ENCODE peak calls at places on chromosomes 11 and 22, in five cellular contexts. One of them, this sample, is unnamed.

GRCh38 chr11:67272327-67273259 is 6.3 kb downstream of the GRK2 start:
- ATAC-seq in HepG2: no peak
- ATAC-seq in K562: no peak
- ATAC-seq in A549: no peak
- ATAC-seq in upper lobe of left lung: peak; percentile 13
- ATAC-seq in this sample: no peak

GRCh38 chr22:42080287-42080686 is 787 bp downstream of the SMDT1 start:
- ATAC-seq in HepG2: peak; percentile 21
- ATAC-seq in K562: no peak
- ATAC-seq in A549: no peak
- ATAC-seq in upper lobe of left lung: no peak
- ATAC-seq in this sample: no peak

GRCh38 chr22:33487041-33487716 is 429.0 kb upstream of the SYN3 start:
- ATAC-seq in HepG2: no peak
- ATAC-seq in K562: no peak
- ATAC-seq in A549: no peak
- ATAC-seq in upper lobe of left lung: no peak
- ATAC-seq in this sample: no peak

GRCh38 chr11:69533296-69534165 is 52.1 kb downstream of the LINC01488 start:
- ATAC-seq in HepG2: no peak
- ATAC-seq in K562: no peak
- ATAC-seq in A549: peak; percentile 16
- ATAC-seq in upper lobe of left lung: no peak
- ATAC-seq in this sample: no peak

GRCh38 chr11:102981324-102981910 is 25.9 kb upstream of the MMP13 start:
- ATAC-seq in HepG2: no peak
- ATAC-seq in K562: no peak
- ATAC-seq in A549: no peak
- ATAC-seq in upper lobe of left lung: no peak
- ATAC-seq in this sample: no peak

GRCh38 chr11:44221992-44222391 is 87.9 kb downstream of the ALX4 start:
- ATAC-seq in HepG2: no peak
- ATAC-seq in K562: no peak
- ATAC-seq in A549: no peak
- ATAC-seq in upper lobe of left lung: no peak
- ATAC-seq in this sample: no peak

GRCh38 chr11:76233936-76234703 is 27.8 kb upstream of the WNT11 start:
- ATAC-seq in HepG2: peak; percentile 56
- ATAC-seq in K562: peak; percentile 30
- ATAC-seq in A549: no peak
- ATAC-seq in upper lobe of left lung: peak; percentile 70
- ATAC-seq in this sample: peak; percentile 56

GRCh38 chr22:41001722-41002122 is 50.5 kb downstream of the RBX1 start:
- ATAC-seq in HepG2: peak; percentile 68
- ATAC-seq in K562: no peak
- ATAC-seq in A549: peak; percentile 82
- ATAC-seq in upper lobe of left lung: no peak
- ATAC-seq in this sample: no peak

GRCh38 chr11:10622957-10623787 is 54.7 kb upstream of the LYVE1 start:
- ATAC-seq in HepG2: no peak
- ATAC-seq in K562: peak; percentile 21
- ATAC-seq in A549: no peak
- ATAC-seq in upper lobe of left lung: peak; percentile 82
- ATAC-seq in this sample: no peak

GRCh38 chr11:57375490-57375889 is 5.5 kb downstream of the PRG3 start:
- ATAC-seq in HepG2: no peak
- ATAC-seq in K562: no peak
- ATAC-seq in A549: no peak
- ATAC-seq in upper lobe of left lung: no peak
- ATAC-seq in this sample: no peak

GRCh38 chr22:41334215-41334614 is 32.9 kb downstream of the ZC3H7B start:
- ATAC-seq in HepG2: no peak
- ATAC-seq in K562: no peak
- ATAC-seq in A549: no peak
- ATAC-seq in upper lobe of left lung: peak; percentile 16
- ATAC-seq in this sample: peak; percentile 29

GRCh38 chr22:50035131-50035881 is 22.7 kb upstream of the IL17REL start:
- ATAC-seq in HepG2: no peak
- ATAC-seq in K562: peak; percentile 35
- ATAC-seq in A549: no peak
- ATAC-seq in upper lobe of left lung: no peak
- ATAC-seq in this sample: no peak

GRCh38 chr11:69461272-69461962 is 20.0 kb upstream of the LINC01488 start:
- ATAC-seq in HepG2: no peak
- ATAC-seq in K562: no peak
- ATAC-seq in A549: no peak
- ATAC-seq in upper lobe of left lung: no peak
- ATAC-seq in this sample: no peak

GRCh38 chr11:130848361-130849214 is 67.7 kb downstream of the SNX19 start:
- ATAC-seq in HepG2: no peak
- ATAC-seq in K562: no peak
- ATAC-seq in A549: no peak
- ATAC-seq in upper lobe of left lung: no peak
- ATAC-seq in this sample: no peak

GRCh38 chr22:27717094-27717493 is 84.5 kb downstream of the MN1 start:
- ATAC-seq in HepG2: no peak
- ATAC-seq in K562: no peak
- ATAC-seq in A549: no peak
- ATAC-seq in upper lobe of left lung: no peak
- ATAC-seq in this sample: no peak

GRCh38 chr22:27719535-27720227 is 81.9 kb downstream of the MN1 start:
- ATAC-seq in HepG2: no peak
- ATAC-seq in K562: peak; percentile 89
- ATAC-seq in A549: no peak
- ATAC-seq in upper lobe of left lung: no peak
- ATAC-seq in this sample: no peak

GRCh38 chr22:27719033-27719341 is 82.6 kb downstream of the MN1 start:
- ATAC-seq in HepG2: no peak
- ATAC-seq in K562: no peak
- ATAC-seq in A549: no peak
- ATAC-seq in upper lobe of left lung: no peak
- ATAC-seq in this sample: peak; percentile 20

GRCh38 chr22:27716074-27716473 is 85.5 kb downstream of the MN1 start:
- ATAC-seq in HepG2: no peak
- ATAC-seq in K562: no peak
- ATAC-seq in A549: no peak
- ATAC-seq in upper lobe of left lung: no peak
- ATAC-seq in this sample: no peak

GRCh38 chr22:27718186-27719032 is 83.1 kb downstream of the MN1 start:
- ATAC-seq in HepG2: peak; percentile 65
- ATAC-seq in K562: peak; percentile 97
- ATAC-seq in A549: peak; percentile 98
- ATAC-seq in upper lobe of left lung: peak; percentile 97
- ATAC-seq in this sample: peak; percentile 97
- TF ChIP-seq EP300 in HepG2: no peak
- TF ChIP-seq EP300 in K562: no peak
- TF ChIP-seq EP300 in A549: peak; percentile 15
- TF ChIP-seq EP300 in upper lobe of left lung: peak; percentile 95
- TF ChIP-seq EP300 in this sample: no peak

GRCh38 chr11:101211407-101211975 is 81.9 kb upstream of the PGR start:
- ATAC-seq in HepG2: no peak
- ATAC-seq in K562: no peak
- ATAC-seq in A549: no peak
- ATAC-seq in upper lobe of left lung: no peak
- ATAC-seq in this sample: no peak

GRCh38 chr11:101215069-101215468 is 85.5 kb upstream of the PGR start:
- ATAC-seq in HepG2: no peak
- ATAC-seq in K562: no peak
- ATAC-seq in A549: no peak
- ATAC-seq in upper lobe of left lung: no peak
- ATAC-seq in this sample: no peak
- TF ChIP-seq EP300 in HepG2: no peak
- TF ChIP-seq EP300 in K562: no peak
- TF ChIP-seq EP300 in A549: no peak
- TF ChIP-seq EP300 in upper lobe of left lung: no peak
- TF ChIP-seq EP300 in this sample: no peak

GRCh38 chr11:2269601-2270321 is 627 bp downstream of the ASCL2 start:
- ATAC-seq in HepG2: no peak
- ATAC-seq in K562: peak; percentile 75
- ATAC-seq in A549: peak; percentile 83
- ATAC-seq in upper lobe of left lung: peak; percentile 36
- ATAC-seq in this sample: no peak
- TF ChIP-seq EP300 in HepG2: no peak
- TF ChIP-seq EP300 in K562: no peak
- TF ChIP-seq EP300 in A549: no peak
- TF ChIP-seq EP300 in upper lobe of left lung: no peak
- TF ChIP-seq EP300 in this sample: no peak

GRCh38 chr11:19703211-19703610 is 9.4 kb upstream of the NAV2 start:
- ATAC-seq in HepG2: no peak
- ATAC-seq in K562: no peak
- ATAC-seq in A549: no peak
- ATAC-seq in upper lobe of left lung: no peak
- ATAC-seq in this sample: no peak
- TF ChIP-seq EP300 in HepG2: no peak
- TF ChIP-seq EP300 in K562: no peak
- TF ChIP-seq EP300 in A549: no peak
- TF ChIP-seq EP300 in upper lobe of left lung: no peak
- TF ChIP-seq EP300 in this sample: no peak

DNA sequence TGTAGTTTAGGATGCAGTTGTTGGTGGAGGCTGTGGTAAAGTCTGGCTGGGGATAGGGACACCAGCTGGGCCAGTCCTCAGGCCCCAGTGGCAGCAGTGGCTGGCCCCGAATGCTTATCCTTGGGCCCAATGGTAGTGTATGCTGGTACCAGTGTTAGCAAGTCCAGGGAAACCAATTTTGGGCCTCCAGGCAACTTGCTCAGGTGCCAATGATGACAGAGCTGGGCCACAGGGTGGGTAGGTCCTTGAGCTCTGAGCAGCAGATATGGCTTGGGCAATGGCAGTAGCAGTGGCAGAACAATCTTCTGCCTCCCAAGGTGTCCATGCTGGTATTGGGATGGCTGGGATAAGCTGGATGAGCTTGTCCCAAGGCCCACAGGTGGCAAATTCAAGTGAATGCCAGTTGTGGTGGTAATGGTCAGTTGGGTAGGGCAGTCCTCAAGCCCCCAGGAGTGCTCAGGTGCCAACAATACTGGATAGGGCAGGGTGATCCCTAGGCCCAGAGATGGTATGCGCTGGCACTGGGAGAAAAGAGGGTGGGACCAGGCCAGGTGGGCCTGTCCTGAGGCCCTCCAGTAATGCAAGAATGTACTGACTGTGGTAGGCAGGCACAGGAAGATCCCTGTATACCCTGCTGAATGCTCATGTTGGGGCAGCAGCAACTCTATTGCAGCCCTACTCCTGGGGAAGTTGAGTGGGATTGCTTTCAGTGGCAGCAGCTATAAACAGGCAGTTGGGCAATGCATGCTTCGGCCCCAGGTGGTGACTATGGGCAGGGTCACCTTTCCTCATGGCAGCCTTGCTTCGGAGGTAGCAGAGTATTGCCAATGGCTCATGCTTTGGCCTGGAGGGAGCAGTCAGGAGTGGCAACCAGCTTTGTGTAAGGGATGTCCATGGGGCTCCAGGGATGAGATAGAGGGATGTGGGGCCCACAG is 54.7 kb downstream of the KCNQ1OT1 start:
- ATAC-seq in HepG2: peak; percentile 53
- ATAC-seq in K562: no peak
- ATAC-seq in A549: no peak
- ATAC-seq in upper lobe of left lung: no peak
- ATAC-seq in this sample: no peak
- TF ChIP-seq EP300 in HepG2: no peak
- TF ChIP-seq EP300 in K562: no peak
- TF ChIP-seq EP300 in A549: no peak
- TF ChIP-seq EP300 in upper lobe of left lung: no peak
- TF ChIP-seq EP300 in this sample: no peak

DNA sequence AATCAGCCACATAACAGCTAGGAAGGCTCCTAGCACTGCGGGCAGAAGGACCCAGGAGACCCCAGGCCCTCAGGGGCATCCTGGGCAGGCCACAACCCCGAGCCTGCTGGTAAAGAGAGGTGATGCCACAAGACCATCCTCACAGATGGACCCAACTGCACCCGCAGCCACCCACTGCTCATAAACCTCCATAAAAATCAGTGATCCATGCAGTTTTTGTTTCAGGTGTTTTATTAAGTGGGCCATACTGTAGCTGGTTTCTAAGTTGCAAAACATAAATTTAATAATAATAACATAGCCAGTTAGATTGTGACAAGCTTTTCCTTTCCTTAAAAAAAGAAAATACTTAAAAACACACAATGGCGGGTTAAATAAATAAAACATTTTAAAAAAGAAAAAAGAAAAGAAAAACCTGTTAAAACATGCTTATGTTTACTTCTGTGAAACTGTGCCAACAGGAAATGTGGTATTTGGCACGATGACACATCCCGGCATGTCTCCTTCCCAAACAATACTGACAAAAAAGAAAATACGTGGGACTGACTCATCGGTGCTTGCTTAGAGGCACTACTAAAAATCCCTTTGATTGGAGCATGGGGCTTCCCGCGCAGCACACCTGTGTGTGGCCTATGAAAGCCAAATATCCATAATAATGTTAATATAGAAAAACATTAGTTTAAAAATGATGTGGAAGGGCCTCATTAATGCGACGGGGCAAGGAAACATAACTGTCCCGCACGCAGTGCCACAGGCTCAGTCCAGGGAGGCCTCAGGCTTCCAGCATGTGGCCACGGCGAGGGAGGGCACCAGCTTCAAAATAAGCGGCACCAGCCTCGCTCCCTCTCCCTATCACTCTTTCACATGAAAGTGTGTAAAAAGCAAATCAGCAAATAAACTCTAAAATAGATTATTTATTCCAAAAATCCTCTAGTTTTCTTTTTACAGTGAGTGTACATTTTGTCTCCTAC is 47.5 kb upstream of the SCUBE2 start:
- ATAC-seq in HepG2: no peak
- ATAC-seq in K562: no peak
- ATAC-seq in A549: peak; percentile 80
- ATAC-seq in upper lobe of left lung: no peak
- ATAC-seq in this sample: peak; percentile 41
- TF ChIP-seq EP300 in HepG2: no peak
- TF ChIP-seq EP300 in K562: no peak
- TF ChIP-seq EP300 in A549: no peak
- TF ChIP-seq EP300 in upper lobe of left lung: no peak
- TF ChIP-seq EP300 in this sample: no peak

GRCh38 chr11:11843233-11843632 is 1.5 kb downstream of the USP47 start:
- ATAC-seq in HepG2: no peak
- ATAC-seq in K562: peak; percentile 25
- ATAC-seq in A549: no peak
- ATAC-seq in upper lobe of left lung: no peak
- ATAC-seq in this sample: peak; percentile 65
- TF ChIP-seq EP300 in HepG2: no peak
- TF ChIP-seq EP300 in K562: no peak
- TF ChIP-seq EP300 in A549: no peak
- TF ChIP-seq EP300 in upper lobe of left lung: no peak
- TF ChIP-seq EP300 in this sample: no peak

GRCh38 chr11:61547246-61547645 is 33.6 kb downstream of the SYT7 start:
- ATAC-seq in HepG2: no peak
- ATAC-seq in K562: no peak
- ATAC-seq in A549: no peak
- ATAC-seq in upper lobe of left lung: no peak
- ATAC-seq in this sample: no peak
- TF ChIP-seq EP300 in HepG2: no peak
- TF ChIP-seq EP300 in K562: no peak
- TF ChIP-seq EP300 in A549: no peak
- TF ChIP-seq EP300 in upper lobe of left lung: no peak
- TF ChIP-seq EP300 in this sample: no peak